ENCODE peak calls at places on chromosomes 5 and 9, in four cellular contexts. S, H, W and I are unnamed samples.

GRCh38 chr9:6272229-6272597 is 56.0 kb upstream of the TPD52L3 start:
- DNase-seq in S (peak), W (no peak), H (no peak), I (no peak)

GRCh38 chr5:154501566-154501965 is 23.5 kb upstream of the HAND1 start:
- DNase-seq in H (no peak), S (no peak), W (no peak), I (no peak)

GRCh38 chr5:142506046-142506445 is 179.8 kb downstream of the FGF1 start:
- DNase-seq in S (no peak), H (no peak), W (no peak), I (no peak)

GRCh38 chr5:39513236-39513635 is 88.5 kb upstream of the DAB2 start:
- DNase-seq in H (no peak), S (no peak), W (no peak), I (no peak)

GRCh38 chr5:40551706-40552557 is 127.8 kb upstream of the PTGER4 start:
- DNase-seq in W (no peak), S (peak), H (no peak), I (no peak)

GRCh38 chr5:72328172-72328571 is 8.0 kb downstream of the PTCD2 start:
- DNase-seq in S (no peak), W (no peak), H (no peak), I (no peak)

GRCh38 chr5:7805379-7805778 is 45.6 kb downstream of the CFAP90 start:
- DNase-seq in S (no peak), W (no peak), H (no peak), I (no peak)

GRCh38 chr9:91407580-91408275 is 15.9 kb downstream of the NFIL3 start:
- DNase-seq in S (no peak), W (no peak), H (no peak), I (no peak)

GRCh38 chr5:66450988-66451387 is 145.2 kb upstream of the MAST4 start:
- DNase-seq in S (no peak), H (no peak), W (no peak), I (no peak)

GRCh38 chr9:94772654-94773303 is 46.3 kb downstream of the AOPEP start:
- DNase-seq in H (no peak), W (no peak), S (peak), I (no peak)

GRCh38 chr9:35909274-35909673 is at the start of gene SPAAR:
- DNase-seq in H (no peak), S (no peak), W (no peak), I (no peak)

GRCh38 chr5:65646938-65647337 is 22.1 kb downstream of the SHLD3 start:
- DNase-seq in H (no peak), W (no peak), S (no peak), I (no peak)

GRCh38 chr9:115240676-115241075 is 122.7 kb upstream of the TNC start:
- DNase-seq in S (no peak), H (no peak), W (no peak), I (no peak)

DNA sequence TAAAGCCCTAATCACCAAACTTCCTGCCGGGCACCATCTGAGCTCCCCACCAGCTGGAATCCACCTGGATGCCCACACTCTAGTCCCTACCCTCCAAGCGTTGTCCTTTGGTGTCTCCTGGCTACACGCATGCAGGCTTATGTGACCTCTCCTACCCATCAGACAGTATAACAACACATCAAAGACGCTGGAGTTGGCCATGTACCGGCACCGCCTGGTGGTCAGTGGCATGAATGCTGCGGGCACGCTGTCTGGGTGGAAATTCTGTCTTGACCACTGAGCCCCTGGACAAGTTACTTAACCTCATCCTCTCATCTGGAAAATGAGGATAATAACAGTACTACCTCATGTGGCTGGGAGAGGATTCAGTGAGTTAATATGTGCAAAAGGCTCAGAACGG is 23.4 kb upstream of the CORO2A start:
- DNase-seq in W (no peak), S (no peak), H (no peak), I (peak)
- TF ChIP-seq CTCF in W (no peak), S (peak), H (no peak), I (peak)

GRCh38 chr5:37043693-37044092 is 167.1 kb downstream of the NIPBL start:
- DNase-seq in S (no peak), H (no peak), W (no peak), I (no peak)
- TF ChIP-seq CTCF in S (no peak), H (no peak), W (no peak), I (no peak)

GRCh38 chr5:50440651-50441478 is at the start of gene EMB:
- DNase-seq in H (peak), S (no peak), W (no peak), I (peak)
- TF ChIP-seq CTCF in H (peak), S (no peak), W (no peak), I (peak)

GRCh38 chr9:28692012-28692411 is 1118.7 kb upstream of the C9orf72 start:
- DNase-seq in S (no peak), W (no peak), H (no peak), I (no peak)

DNA sequence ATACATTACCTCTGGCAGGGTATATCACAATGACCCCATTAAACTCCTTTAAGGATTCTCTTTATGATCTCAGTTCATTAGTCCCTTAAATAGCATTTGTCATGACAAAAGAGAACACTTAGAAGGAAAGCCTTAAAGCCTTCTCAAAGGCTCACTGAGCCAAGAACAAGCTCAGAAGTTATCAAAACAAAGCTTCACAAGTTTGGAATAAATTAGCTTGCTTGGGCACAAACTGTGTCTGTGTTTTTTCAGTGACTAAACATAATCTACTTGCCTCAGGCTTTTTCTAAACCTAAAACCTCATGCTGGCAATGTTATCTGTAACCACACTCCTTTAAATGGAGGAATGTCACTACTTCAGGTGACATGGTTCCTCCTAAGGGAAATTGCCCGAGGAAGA is 1114.9 kb upstream of the C9orf72 start:
- DNase-seq in W (no peak), S (no peak), H (no peak), I (no peak)
- TF ChIP-seq CTCF in W (no peak), S (no peak), H (no peak), I (no peak)

GRCh38 chr5:180088561-180088960 is 17.0 kb upstream of the RNF130 start:
- DNase-seq in W (no peak), S (no peak), H (no peak), I (no peak)

GRCh38 chr5:180090098-180090768 is 18.7 kb upstream of the RNF130 start:
- DNase-seq in H (peak), W (peak), S (no peak), I (peak)

GRCh38 chr5:180093651-180094382 is 22.3 kb upstream of the RNF130 start:
- DNase-seq in W (no peak), H (no peak), S (no peak), I (no peak)

GRCh38 chr5:180093241-180093640 is 21.7 kb upstream of the RNF130 start:
- DNase-seq in W (no peak), H (no peak), S (no peak), I (no peak)

DNA sequence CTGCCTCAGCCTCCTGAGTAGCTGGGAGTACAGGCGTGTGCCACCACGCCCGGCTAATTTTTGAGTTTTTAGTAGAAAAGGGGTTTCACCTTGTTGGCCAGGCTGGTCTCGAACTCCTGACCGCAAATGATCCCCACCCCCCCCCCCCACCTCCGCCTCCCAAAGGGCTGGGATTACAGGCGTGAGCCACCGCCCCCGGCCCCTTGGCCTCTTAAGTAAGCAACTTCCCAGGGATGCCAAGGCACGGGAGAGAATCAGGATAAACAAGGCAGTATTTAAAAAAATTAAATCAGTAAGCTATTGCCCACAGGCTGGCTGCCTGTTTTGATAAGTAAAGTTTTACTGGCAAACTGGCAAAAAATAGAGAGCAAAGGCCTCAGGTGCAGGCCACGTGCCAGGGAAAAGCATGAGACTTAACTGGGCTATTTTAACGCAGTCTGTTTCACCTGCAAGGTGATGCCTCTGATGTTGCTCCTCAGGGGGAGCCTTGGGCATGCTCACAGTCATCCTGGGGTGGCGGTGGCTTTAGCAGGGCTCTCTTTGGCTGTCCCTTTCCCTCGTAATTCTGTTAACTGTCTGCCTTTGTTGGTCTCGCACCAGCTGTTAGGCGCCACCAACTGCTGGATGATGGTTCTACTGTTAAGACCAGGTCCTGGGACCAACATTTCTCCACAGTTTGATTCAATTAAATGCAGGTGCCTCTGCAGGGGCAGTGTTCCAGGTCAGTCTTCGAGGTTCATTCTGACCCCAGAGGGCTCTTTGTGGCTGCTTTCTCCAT is 19.4 kb upstream of the RNF130 start:
- DNase-seq in W (no peak), H (no peak), S (no peak), I (no peak)
- TF ChIP-seq CTCF in W (peak), H (peak), S (peak), I (no peak)

DNA sequence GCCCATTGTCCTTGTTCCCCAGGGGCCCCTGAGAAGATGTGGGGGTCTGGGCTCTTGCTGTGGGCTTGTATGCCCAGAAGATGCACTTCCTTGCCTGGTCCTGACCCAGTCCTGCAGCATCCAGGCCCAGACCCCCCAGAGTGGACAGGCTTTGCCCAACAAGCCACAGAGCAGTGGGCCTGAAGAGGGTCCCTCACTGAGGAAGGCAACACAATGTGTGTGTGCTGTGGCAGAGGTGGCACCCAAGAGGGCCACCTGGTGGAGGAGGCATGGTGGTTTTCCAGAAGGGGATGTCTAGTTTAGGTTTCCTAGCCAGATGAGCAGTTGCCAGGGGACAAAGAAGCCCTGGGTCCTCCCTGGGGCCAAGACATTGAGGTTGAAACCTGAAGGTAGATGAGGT is 84.3 kb downstream of the PHF2 start:
- DNase-seq in H (no peak), S (no peak), W (peak), I (no peak)
- TF ChIP-seq CTCF in H (no peak), S (no peak), W (no peak), I (no peak)